ENCODE peak calls at places on chromosomes 3 and 15, in nine cellular contexts. G is GM23338, R is A549, I is Panc1, T is HepG2, H is K562, D is HCT116, A is SK-N-SH, O is GM12878. L is an unnamed sample.

GRCh38 chr3:6097021-6097420 is 763.9 kb upstream of the GRM7 start:
- DNase-seq in R (no peak), H (no peak), T (no peak), D (no peak), I (no peak), G (no peak), A (no peak), O (no peak), L (no peak)

GRCh38 chr3:177498037-177498857 is 301.0 kb upstream of the TBL1XR1 start:
- DNase-seq in A (no peak), G (no peak), D (no peak), O (no peak), H (no peak), I (no peak), T (no peak), R (peak), L (no peak)

GRCh38 chr3:169347597-169347996 is 315.9 kb downstream of the MECOM start:
- DNase-seq in G (no peak), D (no peak), A (no peak), H (no peak), I (no peak), R (no peak), T (no peak), O (no peak), L (no peak)

GRCh38 chr3:144241381-144241780 is 269.8 kb downstream of the DIPK2A start:
- DNase-seq in G (no peak), O (no peak), I (no peak), H (no peak), A (no peak), R (no peak), D (no peak), T (no peak), L (no peak)

GRCh38 chr15:93038064-93038705 is 50.8 kb downstream of the RGMA start:
- DNase-seq in O (no peak), I (no peak), R (no peak), T (no peak), A (peak), G (no peak), H (no peak), D (no peak), L (no peak)

GRCh38 chr3:69214241-69214640 is 91.8 kb upstream of the LMOD3 start:
- DNase-seq in D (no peak), I (no peak), G (no peak), O (no peak), R (no peak), H (no peak), A (no peak), T (no peak), L (no peak)

GRCh38 chr3:65938676-65939075 is 100.0 kb downstream of the MAGI1 start:
- DNase-seq in H (no peak), A (no peak), R (no peak), I (no peak), D (no peak), G (no peak), O (no peak), T (no peak), L (no peak)

GRCh38 chr3:50436063-50436674 is 67.3 kb downstream of the CACNA2D2 start:
- DNase-seq in I (peak), R (peak), H (peak), O (no peak), D (peak), T (peak), G (peak), A (peak), L (peak)

GRCh38 chr3:132245547-132245946 is 71.7 kb upstream of the ACP3 start:
- DNase-seq in R (no peak), I (no peak), T (no peak), G (no peak), H (no peak), A (no peak), D (no peak), O (no peak), L (peak)

GRCh38 chr15:101023501-101024110 is 104.4 kb downstream of the LRRK1 start:
- DNase-seq in R (no peak), H (no peak), A (no peak), T (no peak), I (no peak), O (no peak), D (no peak), G (no peak), L (no peak)

GRCh38 chr3:184560992-184561328 is 625 bp upstream of the EPHB3 start:
- DNase-seq in H (no peak), O (no peak), I (no peak), G (no peak), R (peak), D (no peak), T (no peak), A (no peak), L (no peak)

GRCh38 chr3:104952160-104952559 is 414.5 kb upstream of the ALCAM start:
- DNase-seq in T (no peak), H (no peak), R (no peak), G (no peak), O (no peak), D (no peak), I (no peak), A (no peak), L (no peak)

GRCh38 chr3:136414476-136414875 is 164.3 kb downstream of the PCCB start:
- DNase-seq in T (no peak), D (no peak), I (no peak), A (no peak), G (no peak), H (no peak), O (no peak), R (no peak), L (peak)

GRCh38 chr15:39721893-39722292 is 60.7 kb downstream of the FSIP1 start:
- DNase-seq in G (no peak), O (no peak), I (no peak), R (no peak), A (no peak), T (no peak), H (no peak), D (no peak), L (no peak)

GRCh38 chr15:39717134-39717533 is 65.5 kb downstream of the FSIP1 start:
- DNase-seq in D (no peak), H (no peak), G (no peak), R (no peak), I (no peak), A (no peak), T (peak), O (no peak), L (no peak)

GRCh38 chr15:39719109-39719508 is 63.5 kb downstream of the FSIP1 start:
- DNase-seq in O (no peak), I (no peak), T (no peak), G (no peak), A (peak), H (no peak), R (no peak), D (no peak), L (no peak)

GRCh38 chr15:39720081-39720480 is 62.6 kb downstream of the FSIP1 start:
- DNase-seq in O (no peak), D (no peak), G (no peak), H (no peak), I (no peak), A (no peak), R (no peak), T (no peak), L (no peak)

GRCh38 chr15:39720721-39721611 is 61.7 kb downstream of the FSIP1 start:
- DNase-seq in G (no peak), O (no peak), R (no peak), T (no peak), D (no peak), I (no peak), A (no peak), H (no peak), L (no peak)
- TF ChIP-seq REST in G (no peak), O (no peak), R (no peak), T (no peak), D (no peak), I (no peak), A (no peak), H (no peak), L (no peak)

DNA sequence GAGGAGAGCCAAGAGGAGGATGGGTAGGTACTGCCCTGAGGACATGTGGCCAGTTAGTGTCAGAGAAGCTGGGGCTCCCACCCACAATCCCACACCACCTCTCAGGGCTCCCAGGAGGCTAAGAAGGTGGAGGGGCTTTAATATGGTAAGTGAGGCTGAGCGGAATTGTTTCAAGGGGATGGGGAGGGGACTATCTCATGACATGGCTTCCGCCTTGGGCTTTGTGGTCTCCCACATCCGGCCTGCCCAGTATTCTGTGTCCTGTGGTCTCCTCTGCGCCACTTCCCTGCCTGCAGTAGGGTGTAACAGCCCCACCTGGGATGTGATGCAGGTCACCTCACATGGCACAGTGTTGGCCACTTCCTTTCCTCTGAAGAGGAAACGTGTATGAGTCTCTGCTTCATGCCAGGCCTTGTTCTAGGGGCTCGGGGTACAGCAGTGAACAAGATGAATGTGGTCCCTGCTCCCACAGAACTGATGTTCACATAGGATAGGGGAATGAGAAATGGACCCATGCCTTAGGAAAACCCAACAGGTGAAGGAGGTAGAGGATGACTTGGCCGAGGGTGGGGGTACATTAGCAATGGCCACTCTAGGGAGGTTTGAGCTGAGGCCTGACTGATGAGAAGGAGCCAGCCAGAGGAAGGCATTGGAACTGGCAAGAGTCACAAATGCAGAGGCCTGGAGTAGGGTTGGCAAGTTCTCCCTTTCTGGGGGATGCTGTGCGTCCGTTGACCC is 3.2 kb downstream of the NEIL1 start:
- DNase-seq in A (no peak), D (no peak), G (no peak), I (no peak), T (no peak), R (no peak), O (peak), H (no peak), L (peak)
- TF ChIP-seq REST in A (no peak), D (no peak), G (no peak), I (no peak), T (no peak), R (no peak), O (no peak), H (no peak), L (no peak)

GRCh38 chr3:192831801-192832347 is 85.8 kb downstream of the MB21D2 start:
- DNase-seq in H (no peak), R (no peak), O (no peak), G (no peak), T (no peak), D (no peak), A (no peak), I (no peak), L (no peak)

GRCh38 chr3:192827863-192828594 is 89.6 kb downstream of the MB21D2 start:
- DNase-seq in I (no peak), O (no peak), T (no peak), A (no peak), R (no peak), H (no peak), D (no peak), G (no peak), L (no peak)

GRCh38 chr3:192833177-192833890 is 84.3 kb downstream of the MB21D2 start:
- DNase-seq in O (no peak), H (no peak), R (no peak), D (no peak), T (no peak), G (no peak), I (no peak), A (no peak), L (no peak)

GRCh38 chr3:192831111-192831644 is 86.5 kb downstream of the MB21D2 start:
- DNase-seq in H (no peak), A (no peak), G (no peak), O (no peak), R (no peak), D (no peak), T (no peak), I (no peak), L (no peak)

DNA sequence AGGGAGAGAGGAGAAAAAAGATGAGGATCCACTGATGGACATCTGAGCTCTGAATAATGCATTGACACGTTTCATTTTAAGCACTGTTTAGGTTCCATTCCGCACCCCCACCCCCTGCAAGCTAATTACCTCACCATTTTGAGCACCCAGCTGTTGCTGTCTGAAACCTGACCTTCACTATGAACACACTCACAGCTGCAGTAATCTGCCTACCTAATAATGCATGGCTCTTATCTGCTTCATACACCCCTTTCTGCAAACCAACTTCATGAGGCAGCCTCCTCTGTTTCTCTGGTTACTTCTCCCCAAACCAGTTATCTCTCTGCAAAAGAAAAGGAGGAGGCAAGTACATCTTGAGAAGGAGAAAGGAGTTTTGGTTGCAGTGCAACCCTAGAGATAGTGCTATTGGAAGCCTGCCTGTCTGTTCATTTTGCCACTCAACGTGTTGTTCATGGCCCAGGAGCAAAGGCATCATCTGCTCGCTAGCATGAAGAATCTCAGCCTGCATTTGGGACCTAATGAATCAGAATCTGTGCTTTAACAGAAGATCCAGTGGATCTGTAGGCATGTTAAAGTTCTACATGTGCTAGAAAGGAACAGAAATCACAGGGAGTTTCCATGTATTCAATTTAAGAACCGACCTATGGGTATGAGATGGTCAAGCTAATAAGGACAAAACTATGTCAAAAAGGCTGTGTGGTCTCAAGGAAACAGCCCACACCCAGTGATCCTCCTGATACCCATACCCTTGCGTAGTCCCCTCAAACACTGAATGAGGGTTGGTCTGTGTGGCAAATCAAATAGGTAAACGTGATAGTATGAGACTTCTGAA is 87.2 kb downstream of the MB21D2 start:
- DNase-seq in D (no peak), I (no peak), G (no peak), R (no peak), H (no peak), T (no peak), A (no peak), O (no peak), L (no peak)
- TF ChIP-seq REST in D (no peak), I (no peak), G (no peak), R (no peak), H (no peak), T (no peak), A (no peak), O (no peak), L (no peak)

GRCh38 chr3:101635954-101636798 is 40.8 kb downstream of the ZBTB11 start:
- DNase-seq in G (peak), D (peak), H (peak), O (peak), T (peak), I (peak), R (peak), A (peak), L (peak)
- TF ChIP-seq REST in G (no peak), D (no peak), H (no peak), O (no peak), T (no peak), I (no peak), R (no peak), A (no peak), L (no peak)

GRCh38 chr3:52067046-52067445 is 10.7 kb upstream of the DUSP7 start:
- DNase-seq in G (no peak), R (no peak), A (no peak), D (no peak), H (no peak), T (no peak), I (no peak), O (no peak), L (no peak)

GRCh38 chr3:52068730-52069129 is 12.4 kb upstream of the DUSP7 start:
- DNase-seq in H (no peak), R (no peak), D (no peak), G (no peak), O (no peak), A (no peak), I (no peak), T (peak), L (no peak)

GRCh38 chr3:52069891-52070290 is 13.5 kb upstream of the DUSP7 start:
- DNase-seq in T (no peak), O (no peak), R (no peak), H (no peak), D (no peak), I (no peak), G (no peak), A (peak), L (no peak)

GRCh38 chr3:52069135-52069534 is 12.8 kb upstream of the DUSP7 start:
- DNase-seq in A (no peak), T (no peak), G (no peak), I (no peak), R (no peak), O (no peak), H (no peak), D (no peak), L (no peak)

DNA sequence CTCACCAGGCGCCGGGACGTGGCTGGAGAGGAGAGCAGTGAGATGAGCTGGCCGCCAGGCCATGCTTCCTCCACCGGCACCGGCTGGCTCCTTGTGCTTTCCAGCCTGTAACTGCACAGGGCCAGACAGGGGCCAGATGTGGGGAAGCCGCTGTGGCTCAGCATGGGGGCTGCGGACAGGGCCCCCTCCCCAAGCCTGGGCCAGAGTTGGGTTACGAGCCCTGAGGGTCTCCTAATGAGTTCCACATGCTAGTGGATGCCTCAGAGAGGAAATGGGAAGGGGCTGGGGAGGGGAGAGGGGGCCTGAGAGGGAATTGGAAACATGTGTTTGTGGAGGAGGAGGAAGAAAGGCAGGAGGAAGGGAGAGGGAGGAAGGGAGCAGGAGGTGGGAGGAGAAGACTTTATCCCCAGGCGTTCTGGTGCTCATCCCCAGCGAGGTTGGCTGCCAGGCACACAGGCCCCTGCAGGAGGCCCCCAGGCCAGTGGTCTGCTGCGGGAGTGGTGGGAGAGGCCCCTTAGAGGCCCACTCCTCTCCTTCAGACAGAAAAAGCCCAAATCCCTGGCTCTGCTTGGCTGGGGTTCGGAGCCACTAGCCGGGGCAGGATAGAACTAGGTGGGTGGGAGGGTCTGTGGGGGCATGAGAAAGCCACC is 11.8 kb upstream of the DUSP7 start:
- DNase-seq in A (peak), R (no peak), G (no peak), T (no peak), H (no peak), D (no peak), I (no peak), O (no peak), L (no peak)
- TF ChIP-seq REST in A (no peak), R (no peak), G (no peak), T (no peak), H (no peak), D (no peak), I (no peak), O (no peak), L (no peak)

GRCh38 chr3:48428863-48429415 is 947 bp downstream of the PLXNB1 start:
- DNase-seq in D (no peak), R (no peak), H (no peak), G (peak), I (no peak), T (no peak), A (peak), O (no peak), L (no peak)
- TF ChIP-seq REST in D (no peak), R (no peak), H (no peak), G (no peak), I (no peak), T (no peak), A (no peak), O (no peak), L (no peak)

DNA sequence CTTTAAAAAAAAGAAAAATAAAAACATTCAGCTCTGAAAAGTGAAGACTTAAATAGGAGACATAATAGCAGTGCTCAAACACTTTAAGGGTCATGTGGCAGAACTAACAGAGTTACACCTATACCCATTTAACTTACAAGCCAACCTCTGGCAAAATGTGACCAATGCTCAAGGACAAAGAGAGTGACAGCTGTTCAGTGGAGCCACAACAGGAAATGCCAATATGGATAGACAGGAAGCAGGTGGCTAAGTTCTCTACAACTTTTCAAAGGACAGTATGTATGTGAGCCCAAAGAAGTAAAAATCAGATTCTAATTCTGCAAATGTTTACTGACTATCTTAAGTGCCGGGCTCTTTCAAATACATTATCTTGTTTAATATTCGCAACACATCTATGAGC is 3.4 kb downstream of the TMCC1 start:
- DNase-seq in D (no peak), G (no peak), I (no peak), R (no peak), T (peak), H (no peak), O (peak), A (no peak), L (peak)
- TF ChIP-seq REST in D (no peak), G (no peak), I (no peak), R (no peak), T (no peak), H (no peak), O (no peak), A (no peak), L (no peak)

DNA sequence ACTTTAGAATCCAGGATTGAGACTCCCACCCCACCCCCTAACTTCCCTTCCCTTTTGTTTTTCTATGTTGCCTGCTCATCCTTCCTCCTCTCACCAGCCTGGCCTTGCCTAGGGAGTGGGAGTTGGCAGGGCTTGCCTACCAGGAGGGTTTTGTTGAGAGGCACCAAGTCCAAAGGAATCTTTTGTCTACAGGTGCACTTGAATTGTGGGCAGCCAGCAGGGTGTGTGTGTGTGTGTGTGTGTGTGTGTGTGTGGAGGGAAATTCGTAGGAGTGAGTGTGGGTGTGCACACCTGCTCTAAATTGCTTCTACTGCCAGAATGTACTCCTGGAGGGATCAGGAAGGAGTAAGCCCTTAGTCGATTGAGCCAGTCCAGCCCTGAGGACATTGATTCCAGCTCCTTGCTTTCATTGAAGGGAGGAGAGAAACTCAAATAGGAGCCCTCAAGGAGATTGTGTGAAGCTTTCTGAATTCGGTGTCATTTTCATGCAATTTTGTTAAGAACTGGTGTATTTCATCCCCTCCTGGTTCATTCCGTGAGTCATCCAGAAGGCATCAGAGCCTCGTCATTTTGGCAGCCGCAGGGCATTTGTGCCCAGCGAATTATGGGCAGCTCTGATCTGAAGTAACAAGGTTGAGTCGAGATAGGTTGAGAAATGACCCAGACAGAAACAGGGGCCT is 112.1 kb downstream of the SLCO3A1 start:
- DNase-seq in H (no peak), G (no peak), T (no peak), O (no peak), A (no peak), R (peak), D (peak), I (no peak), L (no peak)
- TF ChIP-seq REST in H (no peak), G (no peak), T (no peak), O (no peak), A (no peak), R (no peak), D (no peak), I (no peak), L (no peak)

GRCh38 chr15:57896114-57896513 is 169.4 kb downstream of the ALDH1A2 start:
- DNase-seq in D (no peak), A (no peak), I (no peak), R (no peak), G (no peak), H (no peak), T (no peak), O (no peak), L (no peak)
- TF ChIP-seq REST in D (no peak), A (no peak), I (no peak), R (no peak), G (no peak), H (no peak), T (no peak), O (no peak), L (no peak)